ENCODE peak calls at places on chromosome 15, in six cellular contexts. Q is GM23338; M is stimulated activated CD4-positive, alpha-beta T cell treated with anti-CD3 and anti-CD28 coated beads, Interleukin-4, amount 100 ng/mL, for 48 hours; W is stimulated activated CD8-positive, alpha-beta memory T cell treated with anti-CD3 and anti-CD28 coated beads, Interleukin-12 subunit alpha, Interleukin-12 subunit beta, amount 100 ng/mL, for 1 hour; D is GM23248; U is mesenteric fat pad. B is an unnamed sample.

GRCh38 chr15:68812069-68812468 is 8.6 kb downstream of the ANP32A start:
- DNase-seq in Q (no peak), M (no peak), W (no peak), D (no peak), U (no peak), B (no peak)

GRCh38 chr15:90957105-90957790 is 2.6 kb downstream of the RCCD1 start:
- DNase-seq in Q (peak), M (no peak), W (no peak), D (peak), U (no peak), B (no peak)

GRCh38 chr15:70337292-70338186 is 239.8 kb upstream of the TLE3 start:
- DNase-seq in Q (no peak), M (no peak), W (no peak), D (no peak), U (peak), B (peak)

GRCh38 chr15:91627473-91628309 is 225.8 kb upstream of the SLCO3A1 start:
- DNase-seq in Q (no peak), M (no peak), W (no peak), D (peak), U (no peak), B (no peak)

GRCh38 chr15:59180946-59181345 is 25.7 kb upstream of the LDHAL6B start:
- DNase-seq in Q (no peak), M (no peak), W (no peak), D (peak), U (no peak), B (no peak)

GRCh38 chr15:49530106-49530505 is 90.5 kb downstream of the FAM227B start:
- DNase-seq in Q (no peak), M (no peak), W (no peak), D (peak), U (no peak), B (no peak)

GRCh38 chr15:57440799-57441198 is 64.5 kb downstream of the CGNL1 start:
- DNase-seq in Q (no peak), M (no peak), W (no peak), D (peak), U (no peak), B (peak)

GRCh38 chr15:68795298-68795848 is 25.3 kb downstream of the ANP32A start:
- DNase-seq in Q (peak), M (peak), W (peak), D (peak), U (peak), B (peak)

GRCh38 chr15:45857295-45857694 is 222.5 kb downstream of the SQOR start:
- DNase-seq in Q (no peak), M (no peak), W (no peak), D (no peak), U (no peak), B (no peak)

GRCh38 chr15:92200891-92201290 is 192.8 kb upstream of the ST8SIA2 start:
- DNase-seq in Q (no peak), M (no peak), W (no peak), D (no peak), U (no peak), B (no peak)

GRCh38 chr15:91950631-91951384 is 97.3 kb downstream of the SLCO3A1 start:
- DNase-seq in Q (no peak), M (no peak), W (no peak), D (peak), U (no peak), B (no peak)

B was measured in B cell.